ENCODE peak calls at places on chromosomes 6 and 20, in ten cellular contexts. One of them, this sample, is unnamed.

GRCh38 chr6:3796396-3796795 is 44.9 kb upstream of the PXDC1 start:
- DNase-seq in ureter: no peak
- DNase-seq in mucosa of descending colon: no peak
- DNase-seq in amygdala: peak
- DNase-seq in ovary: no peak
- DNase-seq in NCI-H1417: no peak
- DNase-seq in NCI-H2081: peak
- DNase-seq in neural crest cell: no peak
- DNase-seq in left ventricle myocardium inferior: peak
- DNase-seq in ELR: no peak
- DNase-seq in this sample: no peak

GRCh38 chr6:7721654-7722053 is 4.2 kb upstream of the BMP6 start:
- DNase-seq in ovary: no peak
- DNase-seq in ureter: no peak
- DNase-seq in left ventricle myocardium inferior: no peak
- DNase-seq in amygdala: no peak
- DNase-seq in NCI-H1417: peak
- DNase-seq in NCI-H2081: peak
- DNase-seq in ELR: peak
- DNase-seq in mucosa of descending colon: no peak
- DNase-seq in neural crest cell: no peak
- DNase-seq in this sample: no peak

GRCh38 chr20:2820084-2820895 is 4.1 kb downstream of the TMEM239 start:
- DNase-seq in neural crest cell: no peak
- DNase-seq in mucosa of descending colon: no peak
- DNase-seq in amygdala: no peak
- DNase-seq in left ventricle myocardium inferior: no peak
- DNase-seq in ureter: peak
- DNase-seq in NCI-H2081: no peak
- DNase-seq in ovary: peak
- DNase-seq in ELR: no peak
- DNase-seq in NCI-H1417: no peak
- DNase-seq in this sample: no peak

GRCh38 chr20:48697845-48698491 is 129.8 kb downstream of the PREX1 start:
- DNase-seq in left ventricle myocardium inferior: peak
- DNase-seq in NCI-H1417: peak
- DNase-seq in NCI-H2081: no peak
- DNase-seq in amygdala: no peak
- DNase-seq in ureter: peak
- DNase-seq in mucosa of descending colon: peak
- DNase-seq in neural crest cell: no peak
- DNase-seq in ovary: peak
- DNase-seq in ELR: peak
- DNase-seq in this sample: no peak

GRCh38 chr20:45783656-45784294 is 7.9 kb downstream of the WFDC3 start:
- DNase-seq in ureter: no peak
- DNase-seq in NCI-H1417: no peak
- DNase-seq in ELR: no peak
- DNase-seq in ovary: no peak
- DNase-seq in NCI-H2081: no peak
- DNase-seq in left ventricle myocardium inferior: peak
- DNase-seq in neural crest cell: no peak
- DNase-seq in amygdala: no peak
- DNase-seq in mucosa of descending colon: peak
- DNase-seq in this sample: no peak

GRCh38 chr20:61436268-61436667 is 184.2 kb downstream of the CDH4 start:
- DNase-seq in NCI-H2081: no peak
- DNase-seq in left ventricle myocardium inferior: no peak
- DNase-seq in NCI-H1417: no peak
- DNase-seq in neural crest cell: no peak
- DNase-seq in amygdala: no peak
- DNase-seq in ELR: peak
- DNase-seq in ovary: no peak
- DNase-seq in ureter: no peak
- DNase-seq in mucosa of descending colon: no peak
- DNase-seq in this sample: no peak

GRCh38 chr6:4262506-4262905 is 127.1 kb upstream of the ECI2 start:
- DNase-seq in mucosa of descending colon: no peak
- DNase-seq in ELR: no peak
- DNase-seq in NCI-H2081: no peak
- DNase-seq in ovary: no peak
- DNase-seq in NCI-H1417: no peak
- DNase-seq in ureter: no peak
- DNase-seq in left ventricle myocardium inferior: no peak
- DNase-seq in amygdala: no peak
- DNase-seq in neural crest cell: no peak
- DNase-seq in this sample: no peak

GRCh38 chr20:21090738-21091120 is 15.4 kb downstream of the LINC00237 start:
- DNase-seq in left ventricle myocardium inferior: no peak
- DNase-seq in ELR: no peak
- DNase-seq in mucosa of descending colon: no peak
- DNase-seq in ovary: no peak
- DNase-seq in NCI-H1417: peak
- DNase-seq in NCI-H2081: no peak
- DNase-seq in neural crest cell: no peak
- DNase-seq in amygdala: no peak
- DNase-seq in ureter: no peak
- DNase-seq in this sample: no peak

GRCh38 chr20:50191566-50192363 is 1.1 kb downstream of the CEBPB start:
- DNase-seq in ureter: peak
- DNase-seq in ovary: peak
- DNase-seq in ELR: peak
- DNase-seq in amygdala: no peak
- DNase-seq in neural crest cell: peak
- DNase-seq in NCI-H1417: peak
- DNase-seq in mucosa of descending colon: peak
- DNase-seq in left ventricle myocardium inferior: peak
- DNase-seq in NCI-H2081: peak
- DNase-seq in this sample: peak

GRCh38 chr6:22807818-22808217 is 238.5 kb downstream of the HDGFL1 start:
- DNase-seq in NCI-H2081: no peak
- DNase-seq in mucosa of descending colon: no peak
- DNase-seq in ELR: no peak
- DNase-seq in amygdala: no peak
- DNase-seq in neural crest cell: no peak
- DNase-seq in ureter: no peak
- DNase-seq in ovary: no peak
- DNase-seq in NCI-H1417: no peak
- DNase-seq in left ventricle myocardium inferior: no peak
- DNase-seq in this sample: no peak

GRCh38 chr6:41818271-41819054 is 31.0 kb downstream of the TOMM6 start:
- DNase-seq in neural crest cell: no peak
- DNase-seq in amygdala: no peak
- DNase-seq in ovary: no peak
- DNase-seq in NCI-H1417: no peak
- DNase-seq in ureter: no peak
- DNase-seq in left ventricle myocardium inferior: no peak
- DNase-seq in ELR: peak
- DNase-seq in NCI-H2081: no peak
- DNase-seq in mucosa of descending colon: no peak
- DNase-seq in this sample: no peak

GRCh38 chr6:111691345-111692225 is 85.9 kb upstream of the TRAF3IP2 start:
- DNase-seq in ELR: no peak
- DNase-seq in amygdala: no peak
- DNase-seq in neural crest cell: no peak
- DNase-seq in ovary: no peak
- DNase-seq in mucosa of descending colon: peak
- DNase-seq in NCI-H1417: no peak
- DNase-seq in ureter: no peak
- DNase-seq in left ventricle myocardium inferior: no peak
- DNase-seq in NCI-H2081: no peak
- DNase-seq in this sample: no peak

GRCh38 chr6:146419576-146419975 is 124.1 kb upstream of the RAB32 start:
- DNase-seq in mucosa of descending colon: no peak
- DNase-seq in ovary: no peak
- DNase-seq in NCI-H2081: no peak
- DNase-seq in ELR: no peak
- DNase-seq in amygdala: no peak
- DNase-seq in ureter: no peak
- DNase-seq in left ventricle myocardium inferior: no peak
- DNase-seq in NCI-H1417: no peak
- DNase-seq in neural crest cell: no peak
- DNase-seq in this sample: no peak